ENCODE peak calls at places on chromosomes 7 and 10, in four cellular contexts. M is stimulated activated naive CD8-positive, alpha-beta T cell treated with anti-CD3 and anti-CD28 coated beads, Interleukin-15, Interleukin-2, amounts not matched to agents 100 U/mL and 50 U/mL, for 24 hours; Q is C1 segment of cervical spinal cord; C is stimulated activated naive CD4-positive, alpha-beta T cell. H is an unnamed sample.

GRCh38 chr7:137454169-137455166 is 110.9 kb upstream of the PTN start:
- DNase-seq in M (no peak), Q (no peak), C (no peak), H (no peak)

GRCh38 chr10:22619111-22619510 is 95.3 kb downstream of the PIP4K2A start:
- DNase-seq in M (no peak), Q (no peak), C (no peak), H (no peak)

GRCh38 chr10:130336612-130337304 is 200.6 kb downstream of the GLRX3 start:
- DNase-seq in M (no peak), Q (no peak), C (no peak), H (no peak)

GRCh38 chr10:103816431-103816830 is 38.9 kb downstream of the SH3PXD2A start:
- DNase-seq in M (no peak), Q (no peak), C (no peak), H (no peak)

GRCh38 chr10:73110345-73110849 is at the start of gene NUDT13:
- DNase-seq in M (peak), Q (no peak), C (peak), H (peak)

GRCh38 chr7:13279854-13280435 is 592.5 kb downstream of the ARL4A start:
- DNase-seq in M (no peak), Q (no peak), C (no peak), H (no peak)

GRCh38 chr7:127393370-127394058 is 1.0 kb upstream of the ZNF800 start:
- DNase-seq in M (peak), Q (no peak), C (no peak), H (peak)

GRCh38 chr7:151793531-151793935 is 83.4 kb downstream of the PRKAG2 start:
- DNase-seq in M (no peak), Q (no peak), C (no peak), H (no peak)

GRCh38 chr7:30012757-30013156 is 13.7 kb downstream of the FKBP14 start:
- DNase-seq in M (no peak), Q (no peak), C (no peak), H (no peak)